ENCODE peak calls at places on chromosomes 12 and 14, in eight cellular contexts. H is psoas muscle; V is WTC11; R is NCI-H2081; G is endothelial cell; P is AG08395; W is islet precursor cell; M is stimulated activated CD8-positive, alpha-beta memory T cell treated with anti-CD3 and anti-CD28 coated beads, Interleukin-2, amount 100 ng/mL, for 1 hour. Q is an unnamed sample.

GRCh38 chr12:67091204-67091603 is 178.0 kb upstream of the CAND1 start:
- DNase-seq in P (no peak), M (no peak), G (no peak), V (no peak), H (no peak), R (no peak), W (no peak), Q (peak; percentile 39)

GRCh38 chr12:50725011-50725899 is 38.6 kb upstream of the ATF1 start:
- DNase-seq in H (no peak), P (peak; percentile 25), R (peak; percentile 12), M (no peak), W (no peak), G (no peak), V (no peak), Q (no peak)

GRCh38 chr12:121238604-121239334 is 28.8 kb downstream of the P2RX4 start:
- DNase-seq in M (no peak), V (peak; percentile 53), W (no peak), G (no peak), R (peak; percentile 13), H (no peak), P (no peak), Q (no peak)

GRCh38 chr12:13197526-13198141 is 1.1 kb downstream of the EMP1 start:
- DNase-seq in G (no peak), W (no peak), R (no peak), H (peak; percentile 64), V (no peak), M (no peak), P (no peak), Q (peak; percentile 43)

GRCh38 chr14:70677324-70677723 is 35.6 kb downstream of the TTC9 start:
- DNase-seq in V (no peak), M (no peak), W (no peak), P (no peak), G (no peak), R (no peak), H (no peak), Q (no peak)

GRCh38 chr14:63039800-63040380 is 5.4 kb downstream of the KCNH5 start:
- DNase-seq in H (no peak), P (no peak), V (no peak), G (no peak), M (no peak), R (peak; percentile 36), W (peak; percentile 59), Q (peak; percentile 82)

GRCh38 chr12:47969845-47970244 is 6.4 kb downstream of the TMEM106C start:
- DNase-seq in W (no peak), M (no peak), R (no peak), P (no peak), G (no peak), V (no peak), H (no peak), Q (no peak)

GRCh38 chr12:85814116-85814515 is 22.1 kb downstream of the RASSF9 start:
- DNase-seq in R (peak; percentile 92), M (no peak), V (no peak), G (no peak), P (no peak), W (no peak), H (no peak), Q (no peak)

GRCh38 chr14:23284654-23285529 is 1.0 kb downstream of the HOMEZ start:
- DNase-seq in V (no peak), G (no peak), R (no peak), W (no peak), H (no peak), M (no peak), P (peak; percentile 24), Q (no peak)

GRCh38 chr12:79844693-79845092 is 90.2 kb downstream of the PPP1R12A start:
- DNase-seq in W (peak; percentile 96), H (no peak), V (no peak), M (no peak), R (no peak), P (peak; percentile 60), G (no peak), Q (no peak)

GRCh38 chr14:70378687-70379086 is 19.2 kb upstream of the COX16 start:
- DNase-seq in V (no peak), W (no peak), P (no peak), G (no peak), R (no peak), H (no peak), M (no peak), Q (no peak)

GRCh38 chr12:14999421-15000047 is 26.7 kb downstream of the PDE6H start:
- DNase-seq in G (no peak), M (no peak), H (no peak), R (no peak), P (no peak), W (no peak), V (no peak), Q (peak; percentile 47)

GRCh38 chr12:484096-484495 is 24.4 kb downstream of the B4GALNT3 start:
- DNase-seq in R (no peak), G (no peak), V (no peak), M (no peak), P (no peak), H (no peak), W (peak; percentile 39), Q (no peak)

GRCh38 chr14:94047581-94047980 is 21.4 kb downstream of the OTUB2 start:
- DNase-seq in M (no peak), P (no peak), R (no peak), H (no peak), G (no peak), W (no peak), V (no peak), Q (no peak)

GRCh38 chr12:108622921-108623514 is 10.7 kb downstream of the SELPLG start:
- DNase-seq in R (no peak), G (no peak), M (no peak), W (no peak), P (no peak), H (no peak), V (no peak), Q (no peak)

GRCh38 chr12:131872154-131873046 is 22.0 kb upstream of the ULK1 start:
- DNase-seq in R (no peak), H (no peak), G (no peak), M (no peak), V (no peak), W (peak; percentile 100), P (peak; percentile 95), Q (no peak)

GRCh38 chr14:95362180-95362494 is 42.4 kb upstream of the CLMN start:
- DNase-seq in R (no peak), H (no peak), V (peak; percentile 42), M (no peak), P (no peak), W (no peak), G (no peak), Q (no peak)

GRCh38 chr14:59189281-59189821 is 884 bp downstream of the DAAM1 start:
- DNase-seq in P (peak; percentile 17), M (no peak), W (peak; percentile 60), H (peak; percentile 22), R (no peak), G (no peak), V (peak; percentile 15), Q (peak; percentile 22)